ENCODE peak calls at places on chromosome 1, in seven cellular contexts. D is esophagus squamous epithelium; Q is psoas muscle; V is CD4-positive, CD25-positive, alpha-beta regulatory T cell; I is SK-N-SH; E is neural progenitor cell; H is dorsolateral prefrontal cortex. U is an unnamed sample.

GRCh38 chr1:93338426-93338825 is 7.3 kb upstream of the DR1 start:
- DNase-seq in D (no peak), Q (no peak), V (no peak), I (no peak), E (no peak), H (no peak), U (no peak)

GRCh38 chr1:51946300-51946699 is 44.2 kb downstream of the RAB3B start:
- DNase-seq in D (no peak), Q (no peak), V (no peak), I (no peak), E (no peak), H (no peak), U (no peak)

GRCh38 chr1:153443486-153443885 is 17.0 kb downstream of the S100A7 start:
- DNase-seq in D (no peak), Q (no peak), V (no peak), I (no peak), E (no peak), H (no peak), U (no peak)

GRCh38 chr1:54738244-54738643 is 22.6 kb downstream of the TTC4 start:
- DNase-seq in D (no peak), Q (no peak), V (no peak), I (no peak), E (no peak), H (no peak), U (no peak)

GRCh38 chr1:159823401-159823800 is 3.3 kb upstream of the SLAMF8 start:
- DNase-seq in D (no peak), Q (no peak), V (no peak), I (peak), E (peak), H (no peak), U (no peak)

GRCh38 chr1:52955129-52955970 is 28.3 kb downstream of the SCP2 start:
- DNase-seq in D (no peak), Q (no peak), V (no peak), I (peak), E (no peak), H (no peak), U (no peak)

GRCh38 chr1:200279810-200280411 is 129.9 kb downstream of the ZNF281 start:
- DNase-seq in D (no peak), Q (no peak), V (peak), I (peak), E (peak), H (no peak), U (no peak)

GRCh38 chr1:29975036-29975694 is 738.8 kb downstream of the PTPRU start:
- DNase-seq in D (no peak), Q (no peak), V (no peak), I (no peak), E (peak), H (no peak), U (no peak)

DNA sequence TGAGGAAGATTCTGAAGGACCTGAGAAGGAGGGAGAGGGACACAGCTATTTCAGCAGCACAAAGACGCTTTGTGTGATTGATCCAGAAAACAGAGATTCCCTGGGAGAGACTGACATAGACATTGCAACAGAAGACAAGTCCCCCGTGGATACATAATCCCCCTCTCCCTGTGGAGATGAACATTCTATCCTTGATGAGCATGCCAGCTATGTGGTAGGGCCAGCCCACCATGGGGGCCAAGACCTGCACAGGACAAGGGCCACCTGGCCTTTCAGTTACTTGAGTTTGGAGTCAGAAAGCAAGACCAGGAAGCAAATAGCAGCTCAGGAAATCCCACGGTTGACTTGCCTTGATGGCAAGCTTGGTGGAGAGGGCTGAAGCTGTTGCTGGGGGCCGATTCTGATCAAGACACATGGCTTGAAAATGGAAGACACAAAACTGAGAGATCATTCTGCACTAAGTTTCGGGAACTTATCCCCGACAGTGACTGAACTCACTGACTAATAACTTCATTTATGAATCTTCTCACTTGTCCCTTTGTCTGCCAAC is 161.4 kb upstream of the SGIP1 start:
- DNase-seq in D (no peak), Q (no peak), V (no peak), I (no peak), E (no peak), H (no peak), U (no peak)
- H3K27ac ChIP-seq in D (peak), Q (peak), V (peak), I (peak), E (no peak), H (peak), U (peak)

GRCh38 chr1:6425671-6426070 is 1.1 kb downstream of the ESPN start:
- DNase-seq in D (no peak), Q (no peak), V (no peak), I (no peak), E (peak), H (no peak), U (no peak)
- H3K27ac ChIP-seq in D (no peak), Q (no peak), V (no peak), I (no peak), E (no peak), H (no peak), U (no peak)

GRCh38 chr1:201891451-201892045 is 2.9 kb downstream of the SHISA4 start:
- DNase-seq in D (no peak), Q (no peak), V (no peak), I (no peak), E (no peak), H (no peak), U (no peak)

GRCh38 chr1:201893431-201893830 is 4.7 kb downstream of the SHISA4 start:
- DNase-seq in D (no peak), Q (no peak), V (no peak), I (no peak), E (no peak), H (no peak), U (no peak)

GRCh38 chr1:201890806-201891450 is 2.2 kb downstream of the SHISA4 start:
- DNase-seq in D (no peak), Q (no peak), V (no peak), I (no peak), E (no peak), H (no peak), U (no peak)

GRCh38 chr1:201890223-201890622 is 1.5 kb downstream of the SHISA4 start:
- DNase-seq in D (no peak), Q (no peak), V (no peak), I (no peak), E (no peak), H (no peak), U (no peak)

DNA sequence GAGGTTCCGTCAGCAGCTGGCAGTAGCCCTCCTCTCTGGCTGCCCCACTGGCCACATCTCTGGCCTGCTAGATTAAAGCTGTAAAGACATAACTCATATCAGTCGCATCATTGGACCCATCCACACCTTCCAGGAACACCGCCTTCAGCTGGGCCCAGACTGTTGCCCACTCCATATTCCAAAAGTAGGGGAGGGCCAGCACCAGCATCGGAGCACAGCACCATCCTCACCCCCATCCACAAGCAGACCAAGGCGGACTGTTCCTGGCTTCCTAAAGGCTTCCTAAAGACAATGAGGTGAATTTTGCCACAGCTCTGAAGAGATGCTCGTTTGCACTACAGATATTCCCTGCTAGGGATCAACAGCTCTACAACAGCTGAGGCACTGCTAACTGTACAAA is 3.5 kb downstream of the SHISA4 start:
- DNase-seq in D (no peak), Q (no peak), V (no peak), I (no peak), E (no peak), H (no peak), U (no peak)
- H3K27ac ChIP-seq in D (peak), Q (peak), V (no peak), I (no peak), E (no peak), H (no peak), U (peak)

GRCh38 chr1:207823531-207823879 is 71.7 kb downstream of the CD46 start:
- DNase-seq in D (no peak), Q (no peak), V (no peak), I (no peak), E (no peak), H (no peak), U (no peak)
- H3K27ac ChIP-seq in D (peak), Q (peak), V (peak), I (no peak), E (no peak), H (peak), U (peak)

GRCh38 chr1:15343729-15344128 is 66.0 kb upstream of the EFHD2 start:
- DNase-seq in D (no peak), Q (peak), V (no peak), I (no peak), E (peak), H (no peak), U (no peak)

GRCh38 chr1:15342568-15342967 is 67.1 kb upstream of the EFHD2 start:
- DNase-seq in D (no peak), Q (no peak), V (no peak), I (no peak), E (no peak), H (no peak), U (no peak)

GRCh38 chr1:15344380-15344779 is 65.3 kb upstream of the EFHD2 start:
- DNase-seq in D (no peak), Q (no peak), V (no peak), I (no peak), E (no peak), H (no peak), U (no peak)

GRCh38 chr1:15341634-15342375 is 67.9 kb upstream of the EFHD2 start:
- DNase-seq in D (no peak), Q (no peak), V (no peak), I (no peak), E (no peak), H (no peak), U (no peak)

GRCh38 chr1:15343099-15343498 is 66.6 kb upstream of the EFHD2 start:
- DNase-seq in D (no peak), Q (no peak), V (no peak), I (no peak), E (no peak), H (no peak), U (no peak)
- H3K27ac ChIP-seq in D (no peak), Q (no peak), V (no peak), I (no peak), E (no peak), H (no peak), U (no peak)

GRCh38 chr1:24795236-24795635 is 50.0 kb downstream of the CLIC4 start:
- DNase-seq in D (no peak), Q (no peak), V (no peak), I (no peak), E (no peak), H (no peak), U (no peak)
- H3K27ac ChIP-seq in D (peak), Q (no peak), V (no peak), I (peak), E (no peak), H (no peak), U (no peak)

DNA sequence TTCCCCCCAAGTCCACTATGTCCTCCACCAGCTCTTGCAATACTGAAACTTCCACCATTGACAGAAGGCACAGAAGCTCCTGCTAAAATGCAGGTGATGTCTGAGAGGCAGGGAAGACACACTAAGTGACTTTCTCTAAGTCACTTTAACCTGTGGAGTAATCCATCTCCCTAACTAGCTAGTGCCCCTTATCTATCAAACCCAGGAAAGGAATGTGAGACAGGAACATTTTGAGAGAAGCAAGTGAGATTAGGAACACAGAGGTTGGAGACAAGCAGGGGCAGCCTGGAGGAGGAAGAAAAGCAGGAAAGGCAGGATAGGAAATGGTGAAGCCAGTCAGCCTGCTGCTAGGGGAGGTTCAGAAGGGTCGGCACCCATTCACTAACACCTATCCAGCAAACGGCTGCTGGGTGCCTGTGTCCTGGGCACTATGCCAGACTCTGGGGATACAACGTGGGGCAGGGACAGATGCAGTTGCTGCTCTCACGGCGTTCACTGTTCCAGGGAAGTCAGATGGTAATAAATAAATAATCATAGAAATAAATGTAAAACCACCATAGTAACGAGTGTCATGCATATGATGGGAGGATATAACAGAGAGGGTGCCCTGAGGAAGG is 7.0 kb downstream of the GPA33 start:
- DNase-seq in D (no peak), Q (no peak), V (no peak), I (peak), E (no peak), H (no peak), U (no peak)
- H3K27ac ChIP-seq in D (no peak), Q (no peak), V (no peak), I (no peak), E (no peak), H (no peak), U (no peak)

DNA sequence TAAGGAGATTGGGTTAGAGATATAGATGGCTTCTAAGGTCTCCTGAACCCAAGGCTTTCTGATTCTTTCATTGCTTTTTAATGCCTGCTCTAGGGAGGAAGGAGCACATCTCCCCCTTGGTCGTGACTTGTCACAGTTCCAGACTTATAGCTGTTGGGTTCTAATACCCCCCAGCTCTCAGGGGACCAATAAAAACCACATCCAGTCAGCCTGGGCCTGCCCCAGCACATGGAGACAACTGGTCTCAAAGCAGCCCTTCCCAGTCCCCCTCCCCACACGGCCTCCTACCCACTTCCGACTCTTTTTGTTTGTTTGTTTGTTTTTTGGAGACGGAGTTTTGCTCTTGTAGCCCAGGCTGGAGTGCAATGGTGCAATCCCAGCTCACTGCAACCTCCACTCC is 23.3 kb downstream of the QSOX1 start:
- DNase-seq in D (no peak), Q (no peak), V (no peak), I (no peak), E (no peak), H (peak), U (no peak)
- H3K27ac ChIP-seq in D (no peak), Q (no peak), V (no peak), I (no peak), E (no peak), H (no peak), U (no peak)

GRCh38 chr1:202283991-202284390 is 57.7 kb downstream of the UBE2T start:
- DNase-seq in D (no peak), Q (no peak), V (no peak), I (no peak), E (no peak), H (no peak), U (no peak)
- H3K27ac ChIP-seq in D (no peak), Q (no peak), V (no peak), I (peak), E (no peak), H (no peak), U (no peak)

GRCh38 chr1:198909973-198910372 is 271.1 kb downstream of the PTPRC start:
- DNase-seq in D (no peak), Q (no peak), V (no peak), I (no peak), E (no peak), H (no peak), U (no peak)

GRCh38 chr1:198912046-198912445 is 273.2 kb downstream of the PTPRC start:
- DNase-seq in D (no peak), Q (no peak), V (no peak), I (no peak), E (no peak), H (no peak), U (no peak)

GRCh38 chr1:198910816-198911215 is 272.0 kb downstream of the PTPRC start:
- DNase-seq in D (no peak), Q (no peak), V (no peak), I (no peak), E (no peak), H (no peak), U (no peak)

GRCh38 chr1:198915327-198916231 is 276.7 kb downstream of the PTPRC start:
- DNase-seq in D (no peak), Q (no peak), V (no peak), I (no peak), E (no peak), H (no peak), U (no peak)

GRCh38 chr1:198913667-198914066 is 274.8 kb downstream of the PTPRC start:
- DNase-seq in D (no peak), Q (no peak), V (no peak), I (no peak), E (no peak), H (no peak), U (no peak)
- H3K27ac ChIP-seq in D (no peak), Q (no peak), V (no peak), I (no peak), E (no peak), H (no peak), U (no peak)